ENCODE peak calls at places on chromosomes 1 and 21, in seven cellular contexts. G, N, F, Z, E, P and T are unnamed samples.

GRCh38 chr1:147169171-147169570 is 3.1 kb downstream of the PRKAB2 start:
- DNase-seq in P (no peak), G (no peak), F (no peak), Z (no peak), E (peak; percentile 7), N (no peak), T (no peak)

GRCh38 chr1:33740040-33740745 is 123.7 kb upstream of the HMGB4 start:
- DNase-seq in G (no peak), P (no peak), N (no peak), E (no peak), Z (no peak), F (no peak), T (no peak)

GRCh38 chr1:21293537-21294265 is 3.4 kb upstream of the ECE1 start:
- DNase-seq in N (no peak), P (no peak), E (no peak), F (no peak), Z (no peak), G (no peak), T (peak; percentile 52)

GRCh38 chr1:241706257-241706656 is 54.2 kb downstream of the WDR64 start:
- DNase-seq in G (no peak), Z (no peak), P (no peak), E (no peak), F (no peak), N (no peak), T (no peak)

GRCh38 chr1:12305377-12305776 is 75.5 kb downstream of the VPS13D start:
- DNase-seq in G (peak; percentile 18), F (no peak), Z (no peak), E (peak; percentile 19), N (no peak), P (no peak), T (no peak)

GRCh38 chr1:216005916-216006315 is 417.3 kb downstream of the USH2A start:
- DNase-seq in N (no peak), E (no peak), P (no peak), G (no peak), Z (no peak), F (no peak), T (no peak)

GRCh38 chr1:200970771-200971427 is 52.6 kb downstream of the KIF21B start:
- DNase-seq in N (no peak), P (no peak), G (no peak), Z (no peak), F (no peak), E (no peak), T (no peak)

GRCh38 chr1:246971322-246971721 is 36.5 kb downstream of the ZNF695 start:
- DNase-seq in F (peak; percentile 73), N (peak; percentile 57), P (peak; percentile 63), E (peak; percentile 23), G (no peak), Z (no peak), T (peak; percentile 20)

GRCh38 chr1:231610392-231610791 is 16.2 kb upstream of the DISC1 start:
- DNase-seq in N (no peak), Z (no peak), E (no peak), G (no peak), P (no peak), F (no peak), T (no peak)

DNA sequence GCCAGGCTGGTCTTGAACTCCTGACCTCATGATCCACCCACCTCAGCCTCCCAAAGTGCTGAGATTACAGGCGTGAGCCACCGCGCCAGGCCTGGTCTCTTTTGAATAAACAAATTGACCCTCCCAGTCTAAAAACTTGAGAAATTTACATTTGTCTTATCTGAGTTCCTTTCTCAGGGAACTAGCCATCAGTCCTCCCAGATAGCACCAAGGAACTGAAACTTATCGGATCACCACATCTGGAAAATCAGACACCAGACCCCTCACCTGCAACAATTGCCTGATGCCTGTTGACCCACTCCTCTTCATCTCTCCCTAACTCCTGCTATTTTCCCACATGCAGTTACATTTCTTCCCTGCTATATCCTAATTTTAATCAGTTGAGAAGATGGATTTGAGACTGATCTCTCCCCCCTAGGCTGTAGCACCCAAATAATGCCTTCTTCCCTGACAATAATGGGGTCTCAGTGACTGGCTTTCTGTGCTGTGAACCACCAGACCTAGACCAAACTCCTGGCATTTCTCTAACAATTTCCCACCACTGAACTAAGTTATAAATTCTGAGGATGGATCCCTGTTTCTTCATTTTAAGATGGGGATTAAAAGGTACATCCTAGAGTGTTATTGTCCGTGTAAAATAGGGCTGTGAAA is 951 bp upstream of the CBR1 start:
- DNase-seq in F (no peak), P (no peak), Z (no peak), G (no peak), N (no peak), E (no peak), T (no peak)
- H3K27ac ChIP-seq in F (no peak overlapping the region), P (peak overlapping the region; percentile 89), Z (peak overlapping the region; percentile 86), G (peak overlapping the region; percentile 50), N (peak overlapping the region; percentile 88), E (no peak overlapping the region), T (no peak overlapping the region)

DNA sequence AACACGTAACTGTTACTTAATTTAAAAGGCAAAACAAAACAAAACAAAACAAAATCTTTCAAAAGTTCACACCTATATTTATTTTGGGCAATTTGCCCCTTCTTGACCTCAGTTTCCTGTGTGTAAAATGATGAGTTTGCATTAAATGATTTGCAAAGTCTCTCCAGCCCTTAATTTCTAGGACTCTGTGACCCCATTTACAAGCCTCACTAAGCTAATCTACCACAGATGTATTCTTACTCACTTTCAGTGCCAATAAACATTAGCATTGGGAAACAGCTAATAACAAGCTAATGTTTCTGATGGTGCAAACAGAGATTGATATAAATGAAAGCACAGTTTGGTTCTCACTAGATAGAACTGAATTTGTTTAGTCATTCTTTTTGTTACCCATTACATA is 865.3 kb downstream of the LTN1 start:
- DNase-seq in N (no peak), Z (no peak), E (no peak), G (no peak), F (no peak), P (no peak), T (no peak)
- H3K9me3 ChIP-seq in N (peaks cover 18% of the 10 kb centered on the region), Z (no peaks in the 10 kb centered on the region), E (peaks cover 15% of the 10 kb centered on the region), G (no peaks in the 10 kb centered on the region), F (peaks cover 18% of the 10 kb centered on the region), P (peaks cover 6% of the 10 kb centered on the region), T (peaks cover 11% of the 10 kb centered on the region)

GRCh38 chr21:42744520-42745445 is 91.4 kb downstream of the PDE9A start:
- DNase-seq in F (no peak), N (no peak), Z (no peak), E (no peak), P (no peak), G (no peak), T (no peak)

GRCh38 chr21:42740405-42740909 is 87.0 kb downstream of the PDE9A start:
- DNase-seq in Z (no peak), G (no peak), F (no peak), E (no peak), N (no peak), P (no peak), T (no peak)

GRCh38 chr21:42739061-42739931 is 85.9 kb downstream of the PDE9A start:
- DNase-seq in P (no peak), E (peak; percentile 24), G (no peak), F (no peak), Z (peak; percentile 48), N (no peak), T (no peak)

GRCh38 chr21:42737969-42738590 is 84.7 kb downstream of the PDE9A start:
- DNase-seq in F (no peak), P (peak; percentile 72), E (peak; percentile 68), Z (no peak), N (no peak), G (no peak), T (peak; percentile 19)

GRCh38 chr21:42741056-42741455 is 87.6 kb downstream of the PDE9A start:
- DNase-seq in P (no peak), E (no peak), Z (no peak), G (no peak), N (no peak), F (no peak), T (no peak)
- H3K27me3 ChIP-seq in P (no peaks in the 10 kb centered on the region), E (peaks cover 15% of the 10 kb centered on the region), Z (no peaks in the 10 kb centered on the region), G (no peaks in the 10 kb centered on the region), N (no peaks in the 10 kb centered on the region), F (no peaks in the 10 kb centered on the region), T (no peaks in the 10 kb centered on the region)

DNA sequence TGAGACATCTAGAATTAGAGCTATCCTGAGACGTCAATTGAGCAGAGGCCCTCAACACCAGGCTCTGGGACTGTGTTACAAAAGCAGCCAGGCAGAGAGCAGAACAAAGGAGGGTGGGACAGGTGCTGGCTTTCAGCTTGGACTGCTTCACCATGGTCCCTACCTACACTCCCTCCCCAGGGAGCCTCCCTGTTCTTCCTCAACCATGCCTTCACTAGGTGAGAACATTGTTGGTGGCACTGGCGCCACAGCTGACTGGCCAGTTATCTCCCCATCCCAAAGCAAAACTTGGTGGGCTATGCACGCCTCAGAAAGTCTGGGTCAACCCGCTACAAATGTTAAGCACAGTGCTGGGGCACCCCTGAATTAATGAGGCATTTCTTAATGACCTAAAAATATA is 87.8 kb downstream of the NMNAT2 start:
- DNase-seq in P (no peak), N (no peak), G (no peak), F (peak; percentile 60), Z (no peak), E (no peak), T (no peak)
- H3K27ac ChIP-seq in P (no peak overlapping the region), N (no peak overlapping the region), G (no peak overlapping the region), F (no peak overlapping the region), Z (no peak overlapping the region), E (no peak overlapping the region), T (no peak overlapping the region)

DNA sequence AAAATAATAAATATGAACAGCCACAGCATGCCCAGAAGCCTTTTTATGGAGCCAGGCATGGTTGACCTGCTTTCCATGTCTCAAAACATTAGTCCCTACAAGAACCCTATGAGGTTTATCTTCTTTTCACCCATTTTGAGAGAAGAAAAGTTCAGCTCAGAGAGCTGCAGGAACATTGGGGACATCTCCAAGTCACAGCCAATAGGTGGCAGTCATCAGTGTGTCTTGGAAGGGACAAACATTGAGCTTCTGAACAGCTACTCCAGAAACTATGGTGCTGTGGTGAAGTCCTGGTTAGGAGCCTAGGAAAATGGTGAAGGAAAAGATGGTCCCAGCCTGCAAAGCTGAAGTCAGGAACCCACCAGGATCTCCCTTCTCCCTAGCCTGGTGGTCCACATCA is 73.6 kb downstream of the JMJD4 start:
- DNase-seq in G (no peak), F (no peak), E (no peak), N (no peak), P (no peak), Z (no peak), T (no peak)
- H3K9me3 ChIP-seq in G (peaks cover 3% of the 10 kb centered on the region), F (peaks cover 92% of the 10 kb centered on the region), E (peaks cover 100% of the 10 kb centered on the region), N (peaks cover 100% of the 10 kb centered on the region), P (peaks cover 94% of the 10 kb centered on the region), Z (peaks cover 65% of the 10 kb centered on the region), T (peaks cover 95% of the 10 kb centered on the region)

DNA sequence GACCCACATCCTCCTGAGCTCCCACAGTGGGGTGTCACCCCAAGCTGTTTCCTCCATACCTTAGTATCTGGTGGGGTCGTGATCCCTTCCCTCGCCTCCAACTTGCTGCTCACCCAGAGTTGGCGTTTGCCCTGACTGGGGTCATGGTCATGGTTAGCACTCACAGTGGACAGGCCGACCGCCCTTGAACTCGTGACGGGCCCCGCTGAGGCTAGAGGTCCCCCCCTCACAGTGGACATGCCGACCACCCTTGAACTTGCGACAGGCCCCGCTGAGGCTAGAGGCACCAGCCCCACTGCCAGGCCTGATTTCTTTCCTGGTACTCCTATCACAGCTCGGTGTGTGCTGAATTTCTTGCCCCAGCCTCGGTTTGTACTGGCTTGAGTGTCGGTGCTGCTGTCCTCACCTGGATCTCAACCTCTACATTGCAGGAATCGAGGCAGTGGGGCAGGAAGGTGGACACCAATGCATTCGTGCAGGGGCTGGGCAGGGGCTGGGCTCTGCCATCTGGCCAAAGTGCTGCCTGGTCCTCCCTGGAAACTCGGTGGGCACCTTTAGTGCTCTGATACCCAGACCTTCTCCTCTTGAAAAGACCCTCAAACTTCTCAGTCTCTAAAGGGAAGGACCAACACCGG is 37.5 kb upstream of the AJAP1 start:
- DNase-seq in G (no peak), E (no peak), N (no peak), Z (no peak), F (no peak), P (no peak), T (no peak)
- H3K27me3 ChIP-seq in G (no peaks in the 10 kb centered on the region), E (no peaks in the 10 kb centered on the region), N (no peaks in the 10 kb centered on the region), Z (no peaks in the 10 kb centered on the region), F (no peaks in the 10 kb centered on the region), P (no peaks in the 10 kb centered on the region), T (no peaks in the 10 kb centered on the region)